ENCODE peak calls at places on chromosome 22, in four cellular contexts. R, C, E and K are unnamed samples. For H3K4me1, the result is how much of the 10 kb centered on the place peaks cover.

GRCh38 chr22:23822101-23822671 is 16.6 kb downstream of the DERL3 start:
- DNase-seq in R (no peak), C (no peak), E (no peak), K (no peak)

GRCh38 chr22:22839570-22840314 is 47.9 kb upstream of the IGLL5 start:
- DNase-seq in R (no peak), C (no peak), E (no peak), K (no peak)

GRCh38 chr22:36467946-36468345 is 13.5 kb downstream of the TXN2 start:
- DNase-seq in R (no peak), C (peak), E (no peak), K (no peak)

GRCh38 chr22:47396515-47396914 is 634.1 kb downstream of the TBC1D22A start:
- DNase-seq in R (no peak), C (no peak), E (no peak), K (no peak)

GRCh38 chr22:45238431-45239377 is 2.0 kb downstream of the KIAA0930 start:
- DNase-seq in R (peak), C (no peak), E (no peak), K (no peak)

GRCh38 chr22:46659059-46659790 is 39.0 kb downstream of the GRAMD4 start:
- DNase-seq in R (no peak), C (no peak), E (no peak), K (no peak)

GRCh38 chr22:35306350-35306967 is 6.8 kb downstream of the TOM1 start:
- DNase-seq in R (no peak), C (no peak), E (peak), K (no peak)

GRCh38 chr22:24102366-24103200 is 78.7 kb upstream of the SUSD2 start:
- DNase-seq in R (no peak), C (no peak), E (no peak), K (no peak)

GRCh38 chr22:20491346-20491745 is 4.2 kb downstream of the KLHL22 start:
- DNase-seq in R (no peak), C (no peak), E (no peak), K (no peak)

GRCh38 chr22:25564979-25565677 is 653 bp downstream of the GRK3 start:
- DNase-seq in R (peak), C (no peak), E (no peak), K (peak)

GRCh38 chr22:48829908-48830307 is 997.8 kb downstream of the BRD1 start:
- DNase-seq in R (no peak), C (no peak), E (no peak), K (no peak)

DNA sequence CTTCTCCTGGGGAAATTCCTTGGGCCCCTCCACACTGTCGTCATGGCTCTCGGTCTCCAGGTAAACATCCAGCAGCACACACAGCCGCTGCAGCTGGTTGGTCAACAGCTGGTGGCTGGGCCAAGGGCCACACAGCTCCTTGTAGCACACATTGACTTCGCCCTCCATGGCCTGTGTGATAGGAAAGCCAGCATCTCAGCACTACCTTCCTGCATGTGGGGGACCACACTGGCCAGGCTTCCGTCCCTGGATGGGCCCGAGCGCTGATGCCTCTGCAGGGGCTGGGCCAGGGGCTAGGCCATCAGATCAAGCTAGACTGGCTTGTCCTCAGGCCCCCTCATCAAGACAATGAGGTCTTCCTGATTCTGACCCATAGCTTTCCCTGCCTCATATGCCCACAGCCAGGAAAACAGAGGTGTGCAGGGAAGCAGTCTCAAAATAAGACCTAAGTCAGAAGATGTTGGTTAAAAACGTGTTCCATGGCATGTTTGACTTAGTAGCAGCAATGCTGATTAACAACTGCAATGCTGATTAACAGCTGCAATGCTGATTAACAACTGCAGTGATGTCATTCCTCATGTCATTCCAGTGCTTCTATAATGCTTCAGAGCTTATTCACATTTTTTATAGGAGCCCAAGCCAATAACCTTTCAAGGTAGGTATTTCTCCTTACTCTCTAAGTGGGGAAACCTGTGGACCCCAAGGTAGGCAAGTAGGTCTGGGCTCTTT is 31.3 kb downstream of the NEFH start:
- DNase-seq in R (no peak), C (no peak), E (no peak), K (no peak)
- H3K23ac ChIP-seq in R (no peak), C (no peak), E (no peak), K (no peak)

DNA sequence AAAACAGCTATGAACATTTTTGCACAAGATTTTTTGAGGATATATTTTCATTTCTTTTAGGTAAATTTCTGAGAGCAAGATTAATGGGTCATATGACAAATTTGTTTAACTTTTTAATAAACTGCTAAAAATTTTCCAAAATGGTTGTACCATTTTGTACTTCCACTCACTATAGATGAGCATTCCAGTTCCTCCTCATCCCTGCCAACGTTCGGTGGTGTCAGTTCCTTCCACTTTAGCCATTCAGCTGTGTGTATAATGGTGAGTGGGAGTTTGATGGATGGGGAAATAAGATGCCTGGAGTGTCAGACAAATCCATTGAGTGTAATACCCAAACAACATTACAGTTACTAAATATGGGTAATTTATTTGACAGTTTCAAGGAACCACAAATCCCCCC is 49.7 kb downstream of the MIAT start:
- DNase-seq in R (no peak), C (no peak), E (no peak), K (no peak)
- H3K4me1 ChIP-seq in R (under half), C (under half), E (under half), K (under half)

GRCh38 chr22:32164084-32164894 is 5.2 kb upstream of the C22orf42 start:
- DNase-seq in R (no peak), C (no peak), E (no peak), K (no peak)
- H3K23ac ChIP-seq in R (no peak), C (no peak), E (no peak), K (no peak)

GRCh38 chr22:44181033-44181911 is 547 bp downstream of the PARVG start:
- DNase-seq in R (no peak), C (no peak), E (no peak), K (no peak)
- H3K4me1 ChIP-seq in R (under half), C (under half), E (under half), K (under half)

GRCh38 chr22:40635008-40635939 is 1.2 kb downstream of the MRTFA start:
- DNase-seq in R (no peak), C (peak), E (no peak), K (no peak)

GRCh38 chr22:40633036-40633435 is 3.5 kb downstream of the MRTFA start:
- DNase-seq in R (no peak), C (no peak), E (no peak), K (no peak)

GRCh38 chr22:40636380-40637180 is at the start of gene MRTFA:
- DNase-seq in R (peak), C (peak), E (peak), K (peak)

GRCh38 chr22:40635940-40636379 is 559 bp downstream of the MRTFA start:
- DNase-seq in R (no peak), C (no peak), E (no peak), K (peak)

DNA sequence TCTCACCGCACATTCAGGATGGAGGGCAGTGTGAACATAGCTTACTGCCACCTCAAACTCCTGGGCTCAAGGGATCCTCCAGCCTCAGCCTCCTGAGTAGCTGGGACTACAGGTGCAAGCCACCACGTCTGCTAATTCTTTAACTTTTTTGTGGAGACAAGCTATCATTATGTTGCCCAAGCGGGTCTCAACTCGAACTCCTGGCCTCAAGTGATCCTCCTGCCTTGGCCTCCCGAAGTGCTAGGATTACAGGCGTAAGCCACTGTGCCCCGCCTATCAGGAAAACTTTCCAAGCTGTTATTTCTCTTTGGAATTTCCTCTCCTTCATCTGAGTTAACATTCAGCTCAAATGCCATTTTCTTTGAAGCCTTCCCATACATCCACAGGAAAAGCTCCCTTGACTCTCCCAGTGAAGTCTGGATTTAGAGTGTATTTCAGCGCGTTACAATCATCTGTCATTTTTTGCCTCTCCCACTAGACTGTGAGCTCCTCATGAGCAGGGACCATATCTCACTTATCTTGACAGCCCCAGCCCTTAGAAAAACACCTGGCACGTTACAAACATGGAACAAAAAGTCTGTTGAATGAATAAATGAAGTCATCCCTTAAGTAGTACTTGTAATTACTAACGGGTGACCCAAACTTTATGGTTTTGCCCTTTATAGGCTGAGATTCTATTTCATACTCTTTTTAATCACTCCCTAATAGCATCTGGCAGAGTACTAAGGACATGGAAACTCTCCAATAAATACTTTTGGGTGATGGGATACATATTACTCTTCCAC is 2.2 kb downstream of the MRTFA start:
- DNase-seq in R (no peak), C (no peak), E (no peak), K (no peak)
- H3K23ac ChIP-seq in R (no peak), C (peak), E (no peak), K (no peak)